ENCODE peak calls at places on chromosome X, in six cellular contexts. One of them, this sample, is unnamed.

GRCh38 chrX:145178268-145178667 is 69.0 kb upstream of the SPANXN1 start:
- DNase-seq in astrocyte of the spinal cord: no peak
- DNase-seq in Right ventricle myocardium inferior: no peak
- DNase-seq in heart left ventricle: no peak
- DNase-seq in T-helper 2 cell: no peak
- DNase-seq in T-cell: no peak
- DNase-seq in this sample: no peak

GRCh38 chrX:106484233-106484632 is 127.5 kb upstream of the RADX start:
- DNase-seq in astrocyte of the spinal cord: no peak
- DNase-seq in Right ventricle myocardium inferior: no peak
- DNase-seq in heart left ventricle: no peak
- DNase-seq in T-helper 2 cell: no peak
- DNase-seq in T-cell: no peak
- DNase-seq in this sample: no peak

GRCh38 chrX:13966071-13966850 is 63.4 kb downstream of the GEMIN8 start:
- DNase-seq in T-cell: no peak
- DNase-seq in astrocyte of the spinal cord: no peak
- DNase-seq in heart left ventricle: no peak
- DNase-seq in T-helper 2 cell: no peak
- DNase-seq in Right ventricle myocardium inferior: no peak
- DNase-seq in this sample: no peak

GRCh38 chrX:65920620-65921019 is 119.3 kb downstream of the VSIG4 start:
- DNase-seq in astrocyte of the spinal cord: no peak
- DNase-seq in Right ventricle myocardium inferior: no peak
- DNase-seq in T-helper 2 cell: no peak
- DNase-seq in T-cell: no peak
- DNase-seq in heart left ventricle: no peak
- DNase-seq in this sample: no peak

GRCh38 chrX:68807818-68808217 is 21.0 kb upstream of the EFNB1 start:
- DNase-seq in heart left ventricle: no peak
- DNase-seq in Right ventricle myocardium inferior: no peak
- DNase-seq in T-cell: no peak
- DNase-seq in T-helper 2 cell: no peak
- DNase-seq in astrocyte of the spinal cord: peak; percentile 4
- DNase-seq in this sample: no peak

GRCh38 chrX:31993635-31994034 is 921.8 kb upstream of the FTHL17 start:
- DNase-seq in T-helper 2 cell: no peak
- DNase-seq in heart left ventricle: no peak
- DNase-seq in astrocyte of the spinal cord: no peak
- DNase-seq in Right ventricle myocardium inferior: no peak
- DNase-seq in T-cell: no peak
- DNase-seq in this sample: no peak

GRCh38 chrX:50988649-50989048 is 78.1 kb downstream of the BMP15 start:
- DNase-seq in astrocyte of the spinal cord: peak; percentile 20
- DNase-seq in heart left ventricle: no peak
- DNase-seq in T-helper 2 cell: no peak
- DNase-seq in Right ventricle myocardium inferior: no peak
- DNase-seq in T-cell: no peak
- DNase-seq in this sample: no peak

GRCh38 chrX:9948406-9948805 is 18.8 kb upstream of the CLDN34 start:
- DNase-seq in astrocyte of the spinal cord: peak; percentile 60
- DNase-seq in T-cell: no peak
- DNase-seq in Right ventricle myocardium inferior: no peak
- DNase-seq in T-helper 2 cell: no peak
- DNase-seq in heart left ventricle: no peak
- DNase-seq in this sample: no peak

GRCh38 chrX:130885508-130885907 is 17.5 kb downstream of the ENOX2 start:
- DNase-seq in T-helper 2 cell: no peak
- DNase-seq in Right ventricle myocardium inferior: no peak
- DNase-seq in heart left ventricle: no peak
- DNase-seq in astrocyte of the spinal cord: no peak
- DNase-seq in T-cell: no peak
- DNase-seq in this sample: no peak

GRCh38 chrX:115972717-115973116 is 197.8 kb upstream of the AGTR2 start:
- DNase-seq in astrocyte of the spinal cord: no peak
- DNase-seq in T-cell: no peak
- DNase-seq in T-helper 2 cell: no peak
- DNase-seq in heart left ventricle: no peak
- DNase-seq in Right ventricle myocardium inferior: no peak
- DNase-seq in this sample: no peak

GRCh38 chrX:21725916-21726315 is 32.0 kb downstream of the SMPX start:
- DNase-seq in heart left ventricle: no peak
- DNase-seq in Right ventricle myocardium inferior: no peak
- DNase-seq in T-cell: no peak
- DNase-seq in astrocyte of the spinal cord: no peak
- DNase-seq in T-helper 2 cell: no peak
- DNase-seq in this sample: no peak

This sample was measured in effector memory CD4-positive, alpha-beta T cell.